ENCODE peak calls at places on chromosomes 5 and 9, in four cellular contexts. V is C1 segment of cervical spinal cord, Q is fibroblast of mammary gland, I is endothelial cell. W is an unnamed sample.

GRCh38 chr5:160545832-160546231 is 124.2 kb downstream of the PTTG1 start:
- DNase-seq in V (no peak), I (no peak), Q (no peak), W (no peak)

GRCh38 chr5:167642779-167643517 is 648.5 kb upstream of the WWC1 start:
- DNase-seq in I (no peak), V (no peak), Q (peak), W (no peak)

GRCh38 chr5:1728846-1729245 is 70.8 kb downstream of the MRPL36 start:
- DNase-seq in Q (no peak), V (no peak), I (peak), W (peak)

GRCh38 chr5:14071433-14071832 is 71.7 kb upstream of the TRIO start:
- DNase-seq in I (no peak), V (no peak), Q (no peak), W (no peak)

GRCh38 chr5:91928751-91929521 is 545.8 kb upstream of the ARRDC3 start:
- DNase-seq in Q (peak), I (no peak), V (no peak), W (no peak)

GRCh38 chr9:131735238-131736181 is 4.4 kb downstream of the RAPGEF1 start:
- DNase-seq in V (no peak), Q (peak), I (no peak), W (no peak)

GRCh38 chr5:106121972-106122605 is 1548.6 kb downstream of the EFNA5 start:
- DNase-seq in V (no peak), I (peak), Q (peak), W (no peak)

GRCh38 chr5:33433303-33434255 is 7.2 kb upstream of the TARS1 start:
- DNase-seq in V (no peak), Q (peak), I (no peak), W (no peak)

GRCh38 chr5:6291961-6292360 is 86.4 kb downstream of the MED10 start:
- DNase-seq in V (no peak), I (peak), Q (peak), W (no peak)

GRCh38 chr9:110919055-110919445 is 119.2 kb downstream of the LPAR1 start:
- DNase-seq in V (no peak), I (no peak), Q (no peak), W (no peak)

GRCh38 chr5:146338774-146339714 is at the start of gene POU4F3:
- DNase-seq in I (peak), Q (no peak), V (no peak), W (no peak)

GRCh38 chr9:130150779-130151381 is 21.3 kb upstream of the NCS1 start:
- DNase-seq in I (no peak), Q (peak), V (no peak), W (no peak)

GRCh38 chr5:41956943-41957342 is 31.9 kb downstream of the FBXO4 start:
- DNase-seq in V (no peak), Q (no peak), I (no peak), W (no peak)

GRCh38 chr9:38662763-38663593 is 42.6 kb upstream of the ANKRD18A start:
- DNase-seq in I (no peak), V (peak), Q (peak), W (no peak)

GRCh38 chr5:1229822-1230221 is 4.6 kb downstream of the SLC6A18 start:
- DNase-seq in V (no peak), I (no peak), Q (no peak), W (no peak)

GRCh38 chr5:139709587-139710369 is 61.6 kb downstream of the CXXC5 start:
- DNase-seq in Q (no peak), I (peak), V (no peak), W (no peak)

GRCh38 chr5:37730896-37731455 is 108.9 kb downstream of the GDNF start:
- DNase-seq in Q (no peak), V (no peak), I (no peak), W (no peak)

GRCh38 chr5:91361790-91362189 is 21.3 kb downstream of the ARRDC3 start:
- DNase-seq in V (no peak), I (no peak), Q (no peak), W (no peak)

GRCh38 chr5:68995847-68996204 is 98.0 kb upstream of the SLC30A5 start:
- DNase-seq in V (no peak), I (no peak), Q (peak), W (no peak)

GRCh38 chr9:129146441-129146933 is 31.6 kb downstream of the IER5L start:
- DNase-seq in V (peak), I (no peak), Q (peak), W (no peak)

GRCh38 chr9:84679571-84679970 is 10.0 kb downstream of the NTRK2 start:
- DNase-seq in Q (no peak), V (no peak), I (no peak), W (no peak)

GRCh38 chr9:4116708-4117460 is 183.0 kb downstream of the GLIS3 start:
- DNase-seq in Q (peak), I (no peak), V (no peak), W (no peak)

GRCh38 chr9:5578698-5579085 is 50.2 kb upstream of the RIC1 start:
- DNase-seq in I (no peak), V (no peak), Q (no peak), W (no peak)

GRCh38 chr9:136333486-136333885 is 6.1 kb downstream of the GPSM1 start:
- DNase-seq in V (no peak), I (no peak), Q (no peak), W (no peak)

GRCh38 chr9:101072259-101072658 is 43.7 kb downstream of the PLPPR1 start:
- DNase-seq in Q (no peak), I (no peak), V (no peak), W (no peak)

GRCh38 chr9:20941177-20941690 is 90.2 kb downstream of the HACD4 start:
- DNase-seq in V (peak), Q (peak), I (peak), W (no peak)

GRCh38 chr5:140966293-140967225 is at the start of gene PCDHAC2:
- DNase-seq in Q (peak), V (peak), I (peak), W (no peak)

GRCh38 chr9:88537743-88538055 is 2.7 kb downstream of the NXNL2 start:
- DNase-seq in I (peak), V (peak), Q (peak), W (peak)

GRCh38 chr9:4821994-4822544 is 29.3 kb downstream of the RCL1 start:
- DNase-seq in I (no peak), V (no peak), Q (no peak), W (no peak)

GRCh38 chr5:134468921-134469400 is 56.5 kb upstream of the JADE2 start:
- DNase-seq in I (no peak), V (no peak), Q (no peak), W (no peak)

GRCh38 chr5:8601831-8602354 is 732.9 kb downstream of the MTRR start:
- DNase-seq in I (no peak), V (no peak), Q (no peak), W (no peak)

GRCh38 chr5:149014634-149015033 is 48.2 kb downstream of the SH3TC2 start:
- DNase-seq in I (no peak), Q (no peak), V (no peak), W (no peak)

GRCh38 chr9:124590886-124591641 is 83.9 kb upstream of the NR5A1 start:
- DNase-seq in I (no peak), Q (no peak), V (no peak), W (no peak)

GRCh38 chr5:180866985-180867384 is 5.9 kb upstream of the ZFP62 start:
- DNase-seq in I (no peak), Q (no peak), V (no peak), W (no peak)

GRCh38 chr9:16515879-16516289 is 354.6 kb downstream of the BNC2 start:
- DNase-seq in V (no peak), Q (peak), I (peak), W (no peak)

GRCh38 chr5:14038341-14038959 is 94.0 kb upstream of the DNAH5 start:
- DNase-seq in I (no peak), Q (peak), V (no peak), W (no peak)

GRCh38 chr9:124015091-124015660 is 3.6 kb downstream of the LHX2 start:
- DNase-seq in Q (no peak), V (no peak), I (no peak), W (no peak)

W was measured in CD14-positive monocyte.